ENCODE peak calls at places on chromosomes 11 and 22, in eight cellular contexts. One of them, this sample, is unnamed. For H3K4me1 and H3K36me3, the result is how much of the 10 kb centered on the place peaks cover.

GRCh38 chr11:36622431-36623136 is 24.5 kb upstream of the RAG2 start:
- DNase-seq in stomach: no peak
- DNase-seq in uterus: no peak
- DNase-seq in right lobe of liver: no peak
- DNase-seq in IMR-90: peak
- DNase-seq in H1: no peak
- DNase-seq in transverse colon: no peak
- DNase-seq in tibial nerve: no peak
- DNase-seq in this sample: no peak

GRCh38 chr22:37909756-37910155 is 3.7 kb downstream of the MICALL1 start:
- DNase-seq in stomach: no peak
- DNase-seq in uterus: no peak
- DNase-seq in right lobe of liver: no peak
- DNase-seq in IMR-90: no peak
- DNase-seq in H1: no peak
- DNase-seq in transverse colon: no peak
- DNase-seq in tibial nerve: no peak
- DNase-seq in this sample: no peak

GRCh38 chr22:38834215-38834953 is 9.4 kb downstream of the NPTXR start:
- DNase-seq in stomach: no peak
- DNase-seq in uterus: no peak
- DNase-seq in right lobe of liver: no peak
- DNase-seq in IMR-90: no peak
- DNase-seq in H1: no peak
- DNase-seq in transverse colon: no peak
- DNase-seq in tibial nerve: no peak
- DNase-seq in this sample: no peak

GRCh38 chr11:121449626-121450025 is 2.5 kb upstream of the SORL1 start:
- DNase-seq in stomach: no peak
- DNase-seq in uterus: no peak
- DNase-seq in right lobe of liver: no peak
- DNase-seq in IMR-90: no peak
- DNase-seq in H1: no peak
- DNase-seq in transverse colon: no peak
- DNase-seq in tibial nerve: no peak
- DNase-seq in this sample: no peak

GRCh38 chr22:29128891-29129643 is 56.2 kb downstream of the KREMEN1 start:
- DNase-seq in stomach: no peak
- DNase-seq in uterus: no peak
- DNase-seq in right lobe of liver: no peak
- DNase-seq in IMR-90: peak
- DNase-seq in H1: no peak
- DNase-seq in transverse colon: no peak
- DNase-seq in tibial nerve: no peak
- DNase-seq in this sample: no peak

GRCh38 chr11:46991391-46991790 is 54.8 kb downstream of the CSTPP1 start:
- DNase-seq in stomach: no peak
- DNase-seq in uterus: no peak
- DNase-seq in right lobe of liver: no peak
- DNase-seq in IMR-90: no peak
- DNase-seq in H1: no peak
- DNase-seq in transverse colon: no peak
- DNase-seq in tibial nerve: no peak
- DNase-seq in this sample: no peak

GRCh38 chr11:18171377-18172000 is 1.1 kb upstream of the MRGPRX4 start:
- DNase-seq in stomach: no peak
- DNase-seq in uterus: no peak
- DNase-seq in right lobe of liver: peak
- DNase-seq in IMR-90: no peak
- DNase-seq in H1: no peak
- DNase-seq in transverse colon: no peak
- DNase-seq in tibial nerve: no peak
- DNase-seq in this sample: peak

GRCh38 chr22:28025866-28026575 is 107.0 kb upstream of the PITPNB start:
- DNase-seq in stomach: peak
- DNase-seq in uterus: peak
- DNase-seq in right lobe of liver: no peak
- DNase-seq in IMR-90: no peak
- DNase-seq in H1: no peak
- DNase-seq in transverse colon: no peak
- DNase-seq in tibial nerve: no peak
- DNase-seq in this sample: no peak

GRCh38 chr22:32696089-32696488 is 105.4 kb upstream of the TIMP3 start:
- DNase-seq in stomach: no peak
- DNase-seq in uterus: no peak
- DNase-seq in right lobe of liver: no peak
- DNase-seq in IMR-90: no peak
- DNase-seq in H1: no peak
- DNase-seq in transverse colon: no peak
- DNase-seq in tibial nerve: no peak
- DNase-seq in this sample: no peak

GRCh38 chr11:70573701-70574151 is 175.4 kb downstream of the CTTN start:
- DNase-seq in stomach: no peak
- DNase-seq in uterus: no peak
- DNase-seq in right lobe of liver: no peak
- DNase-seq in IMR-90: no peak
- DNase-seq in H1: no peak
- DNase-seq in transverse colon: no peak
- DNase-seq in tibial nerve: no peak
- DNase-seq in this sample: no peak

GRCh38 chr11:85918910-85919794 is 64.0 kb downstream of the CCDC83 start:
- DNase-seq in stomach: no peak
- DNase-seq in uterus: no peak
- DNase-seq in right lobe of liver: no peak
- DNase-seq in IMR-90: no peak
- DNase-seq in H1: no peak
- DNase-seq in transverse colon: no peak
- DNase-seq in tibial nerve: no peak
- DNase-seq in this sample: no peak

GRCh38 chr11:13152736-13153541 is 124.7 kb upstream of the BMAL1 start:
- DNase-seq in stomach: no peak
- DNase-seq in uterus: no peak
- DNase-seq in right lobe of liver: no peak
- DNase-seq in IMR-90: peak
- DNase-seq in H1: no peak
- DNase-seq in transverse colon: no peak
- DNase-seq in tibial nerve: no peak
- DNase-seq in this sample: no peak

GRCh38 chr11:22792497-22792896 is 37.1 kb downstream of the SVIP start:
- DNase-seq in stomach: no peak
- DNase-seq in uterus: no peak
- DNase-seq in right lobe of liver: no peak
- DNase-seq in IMR-90: peak
- DNase-seq in H1: no peak
- DNase-seq in transverse colon: no peak
- DNase-seq in tibial nerve: no peak
- DNase-seq in this sample: no peak

GRCh38 chr11:76670475-76671235 is at the start of gene LRRC32:
- DNase-seq in stomach: peak
- DNase-seq in uterus: peak
- DNase-seq in right lobe of liver: peak
- DNase-seq in IMR-90: no peak
- DNase-seq in H1: no peak
- DNase-seq in transverse colon: peak
- DNase-seq in tibial nerve: peak
- DNase-seq in this sample: peak
- TF ChIP-seq POLR2A in stomach: no peak
- TF ChIP-seq POLR2A in uterus: peak
- TF ChIP-seq POLR2A in right lobe of liver: peak
- TF ChIP-seq POLR2A in IMR-90: no peak
- TF ChIP-seq POLR2A in H1: no peak
- TF ChIP-seq POLR2A in transverse colon: peak
- TF ChIP-seq POLR2A in tibial nerve: no peak
- TF ChIP-seq POLR2A in this sample: no peak

GRCh38 chr11:2300936-2301630 is 635 bp downstream of the C11orf21 start:
- DNase-seq in stomach: peak
- DNase-seq in uterus: no peak
- DNase-seq in right lobe of liver: no peak
- DNase-seq in IMR-90: no peak
- DNase-seq in H1: no peak
- DNase-seq in transverse colon: no peak
- DNase-seq in tibial nerve: no peak
- DNase-seq in this sample: no peak

GRCh38 chr11:2301631-2302272 is at the start of the genes C11orf21 and TSPAN32:
- DNase-seq in stomach: peak
- DNase-seq in uterus: no peak
- DNase-seq in right lobe of liver: no peak
- DNase-seq in IMR-90: peak
- DNase-seq in H1: no peak
- DNase-seq in transverse colon: peak
- DNase-seq in tibial nerve: no peak
- DNase-seq in this sample: no peak

GRCh38 chr11:2303627-2304155 is 1.9 kb downstream of the TSPAN32 start:
- DNase-seq in stomach: peak
- DNase-seq in uterus: no peak
- DNase-seq in right lobe of liver: peak
- DNase-seq in IMR-90: no peak
- DNase-seq in H1: no peak
- DNase-seq in transverse colon: no peak
- DNase-seq in tibial nerve: no peak
- DNase-seq in this sample: no peak

GRCh38 chr11:2302844-2303626 is 1.2 kb downstream of the TSPAN32 start:
- DNase-seq in stomach: peak
- DNase-seq in uterus: no peak
- DNase-seq in right lobe of liver: peak
- DNase-seq in IMR-90: no peak
- DNase-seq in H1: no peak
- DNase-seq in transverse colon: no peak
- DNase-seq in tibial nerve: no peak
- DNase-seq in this sample: peak

DNA sequence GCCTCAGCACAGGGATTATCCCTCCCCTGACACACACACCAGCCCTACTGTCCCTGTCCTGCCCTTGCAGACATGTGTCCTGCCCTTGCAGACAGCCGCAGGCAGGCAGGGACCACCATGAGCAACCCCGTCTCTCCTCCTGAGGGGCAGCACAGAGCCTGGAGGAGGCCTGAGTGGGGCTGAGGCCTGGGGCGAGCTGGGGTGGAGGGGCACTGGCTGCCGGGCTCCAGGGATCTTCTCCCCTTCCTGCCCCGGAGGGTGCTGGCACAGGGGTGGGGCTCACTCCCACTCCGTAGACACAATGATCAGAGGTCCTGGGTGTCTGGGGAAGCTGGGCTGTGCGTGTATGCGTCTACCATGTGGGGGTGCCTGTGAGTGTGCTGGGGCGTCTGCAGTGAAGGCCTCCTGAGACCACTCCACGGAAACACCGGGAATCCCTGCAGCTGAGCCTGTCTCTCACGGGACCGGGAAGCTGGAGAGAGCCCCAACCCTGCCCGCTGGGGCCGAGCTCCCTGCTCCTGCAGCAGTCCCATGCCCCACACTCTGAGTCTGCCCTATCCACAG is 549 bp downstream of the TSPAN32 start:
- DNase-seq in stomach: no peak
- DNase-seq in uterus: no peak
- DNase-seq in right lobe of liver: no peak
- DNase-seq in IMR-90: no peak
- DNase-seq in H1: no peak
- DNase-seq in transverse colon: no peak
- DNase-seq in tibial nerve: no peak
- DNase-seq in this sample: no peak
- H3K4me1 ChIP-seq in stomach: half or more
- H3K4me1 ChIP-seq in uterus: under half
- H3K4me1 ChIP-seq in right lobe of liver: under half
- H3K4me1 ChIP-seq in IMR-90: under half
- H3K4me1 ChIP-seq in H1: under half
- H3K4me1 ChIP-seq in transverse colon: under half
- H3K4me1 ChIP-seq in tibial nerve: under half
- H3K4me1 ChIP-seq in this sample: under half

DNA sequence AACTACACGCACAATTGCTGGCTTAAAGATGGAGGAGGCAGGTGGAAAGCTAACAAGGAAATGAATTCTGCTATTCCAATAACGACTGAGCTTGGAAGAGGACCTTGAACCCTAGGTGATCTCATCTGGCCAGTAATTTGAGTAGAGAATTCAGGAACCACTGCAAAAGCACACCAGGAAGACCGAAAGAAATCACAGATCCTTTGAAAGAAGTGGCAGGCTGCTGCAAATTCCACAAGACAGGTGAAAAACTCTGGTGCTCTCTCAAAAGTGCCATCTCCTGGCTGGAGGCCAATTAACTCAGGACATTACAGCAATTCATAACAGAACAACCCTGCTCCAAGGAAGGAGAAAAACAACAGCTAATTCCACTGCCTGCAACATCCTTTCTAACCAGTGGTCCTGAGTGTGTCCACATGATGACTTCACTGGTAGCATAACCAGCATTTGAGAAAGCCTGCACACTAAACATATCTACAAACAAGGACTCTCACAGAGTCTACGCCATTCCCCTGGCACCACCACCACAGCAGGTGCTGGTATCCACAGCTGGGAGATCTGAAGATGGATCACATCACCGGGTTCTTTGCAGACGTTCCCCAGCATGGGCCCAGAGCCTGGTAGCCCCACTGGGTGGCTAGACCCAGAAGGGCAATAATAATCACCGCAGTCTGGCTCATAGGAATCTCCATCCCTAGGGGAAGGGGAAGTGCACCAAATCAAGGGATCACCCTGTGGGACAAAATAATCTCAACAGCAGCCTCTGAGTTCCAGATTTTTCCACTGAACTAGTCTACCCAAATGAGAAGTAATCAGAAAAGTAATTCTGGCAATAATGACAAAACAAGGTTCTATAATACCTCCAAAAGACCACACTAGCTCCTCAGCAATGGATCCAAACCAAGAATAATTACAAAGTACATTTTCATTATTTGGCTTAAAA is 44.9 kb upstream of the CLTCL1 start:
- DNase-seq in stomach: no peak
- DNase-seq in uterus: no peak
- DNase-seq in right lobe of liver: no peak
- DNase-seq in IMR-90: no peak
- DNase-seq in H1: no peak
- DNase-seq in transverse colon: peak
- DNase-seq in tibial nerve: no peak
- DNase-seq in this sample: no peak
- H3K36me3 ChIP-seq in stomach: under half
- H3K36me3 ChIP-seq in uterus: under half
- H3K36me3 ChIP-seq in right lobe of liver: under half
- H3K36me3 ChIP-seq in IMR-90: under half
- H3K36me3 ChIP-seq in H1: under half
- H3K36me3 ChIP-seq in transverse colon: under half
- H3K36me3 ChIP-seq in tibial nerve: under half
- H3K36me3 ChIP-seq in this sample: half or more

DNA sequence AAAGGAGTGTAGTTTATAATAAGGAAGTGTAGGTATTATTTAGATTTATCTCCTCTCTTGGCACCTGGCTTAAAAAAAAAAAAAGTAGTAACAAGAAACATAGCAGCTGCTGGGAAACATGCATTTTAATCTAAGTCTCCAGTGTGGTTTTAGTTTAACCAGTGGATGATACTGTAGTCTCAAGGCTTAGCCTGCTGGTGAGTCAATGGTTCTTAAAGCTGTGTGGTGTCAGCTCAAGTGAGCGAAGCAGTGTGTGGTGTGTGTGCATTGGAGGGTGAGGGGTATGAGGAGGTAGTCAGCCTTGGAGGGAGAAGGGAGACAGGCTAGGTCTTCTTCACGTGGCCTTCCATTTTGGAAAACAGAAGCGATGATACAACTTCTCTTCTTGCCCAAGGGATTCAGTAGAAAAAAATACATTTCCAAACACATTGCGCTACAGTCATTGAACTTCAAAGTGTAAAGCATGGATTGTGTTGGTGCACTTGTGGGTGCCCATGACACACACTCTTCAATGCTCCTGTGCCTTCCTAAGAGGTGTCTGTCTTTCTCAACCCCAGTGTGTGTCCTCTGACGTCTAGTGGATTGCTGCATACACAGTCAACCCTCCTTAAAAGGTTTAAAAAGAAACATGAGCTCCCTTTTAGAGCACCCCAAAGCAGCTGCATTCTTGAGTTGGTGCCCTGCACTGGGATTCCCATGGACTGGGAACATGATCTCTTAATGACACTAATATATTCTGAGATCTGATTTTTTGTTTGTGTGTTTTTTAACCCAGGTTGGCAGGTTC is 40.1 kb downstream of the ZBTB16 start:
- DNase-seq in stomach: no peak
- DNase-seq in uterus: no peak
- DNase-seq in right lobe of liver: no peak
- DNase-seq in IMR-90: no peak
- DNase-seq in H1: no peak
- DNase-seq in transverse colon: no peak
- DNase-seq in tibial nerve: no peak
- DNase-seq in this sample: peak
- TF ChIP-seq POLR2A in stomach: no peak
- TF ChIP-seq POLR2A in uterus: no peak
- TF ChIP-seq POLR2A in right lobe of liver: no peak
- TF ChIP-seq POLR2A in IMR-90: no peak
- TF ChIP-seq POLR2A in H1: no peak
- TF ChIP-seq POLR2A in transverse colon: no peak
- TF ChIP-seq POLR2A in tibial nerve: no peak
- TF ChIP-seq POLR2A in this sample: peak